ENCODE peak calls at places on chromosomes 7 and 10, in four cellular contexts. W is K562, N is HepG2, H is HCT116. Z is an unnamed sample.

GRCh38 chr7:29485376-29486190 is 78.1 kb upstream of the PRR15 start:
- DNase-seq in W (no peak), N (peak; percentile 77), H (no peak), Z (no peak)

GRCh38 chr7:13952921-13953320 is 36.5 kb downstream of the ETV1 start:
- DNase-seq in N (no peak), H (no peak), W (no peak), Z (no peak)

GRCh38 chr10:69953851-69954250 is 98.8 kb upstream of the MACROH2A2 start:
- DNase-seq in W (no peak), N (no peak), H (no peak), Z (no peak)

GRCh38 chr7:13879994-13880686 is 109.3 kb downstream of the ETV1 start:
- DNase-seq in H (peak; percentile 40), N (no peak), W (no peak), Z (no peak)

GRCh38 chr7:40986351-40986873 is 716.5 kb downstream of the INHBA start:
- DNase-seq in N (no peak), H (no peak), W (no peak), Z (no peak)

GRCh38 chr10:23345861-23346260 is 1.3 kb upstream of the C10orf67 start:
- DNase-seq in H (no peak), W (no peak), N (peak; percentile 94), Z (no peak)

GRCh38 chr7:151818674-151819519 is 58.0 kb downstream of the PRKAG2 start:
- DNase-seq in H (no peak), W (no peak), N (no peak), Z (no peak)

GRCh38 chr10:113524539-113525490 is 28.0 kb upstream of the HABP2 start:
- DNase-seq in W (no peak), N (no peak), H (no peak), Z (no peak)

GRCh38 chr7:110601710-110602109 is 489.2 kb upstream of the LRRN3 start:
- DNase-seq in W (no peak), N (no peak), H (no peak), Z (no peak)

GRCh38 chr10:112678581-112678980 is 231.6 kb downstream of the VTI1A start:
- DNase-seq in H (no peak), N (peak; percentile 94), W (no peak), Z (no peak)

GRCh38 chr10:127983701-127984100 is 76.8 kb downstream of the PTPRE start:
- DNase-seq in N (no peak), H (no peak), W (no peak), Z (peak; percentile 38)

GRCh38 chr7:12315049-12315448 is 88.6 kb downstream of the VWDE start:
- DNase-seq in N (no peak), W (no peak), H (no peak), Z (peak; percentile 29)

GRCh38 chr10:48465860-48466521 is 138.9 kb downstream of the ARHGAP22 start:
- DNase-seq in W (no peak), N (no peak), H (no peak), Z (no peak)

GRCh38 chr10:91643700-91644099 is 10.8 kb upstream of the PPP1R3C start:
- DNase-seq in W (no peak), N (peak; percentile 24), H (no peak), Z (peak; percentile 18)

GRCh38 chr7:128855559-128855958 is 7.1 kb upstream of the ATP6V1F start:
- DNase-seq in H (no peak), N (no peak), W (no peak), Z (no peak)

GRCh38 chr10:4686644-4686996 is 139.4 kb upstream of the AKR1E2 start:
- DNase-seq in N (peak; percentile 39), H (peak; percentile 94), W (no peak), Z (no peak)

GRCh38 chr10:90447836-90448235 is 410.0 kb downstream of the HTR7 start:
- DNase-seq in H (no peak), W (no peak), N (no peak), Z (no peak)

GRCh38 chr10:31426425-31426824 is 107.4 kb downstream of the ZEB1 start:
- DNase-seq in H (no peak), N (no peak), W (no peak), Z (no peak)

GRCh38 chr10:13563481-13564445 is 23.0 kb upstream of the PRPF18 start:
- DNase-seq in N (no peak), W (no peak), H (no peak), Z (no peak)

GRCh38 chr7:45003789-45004188 is 3.8 kb downstream of the CCM2 start:
- DNase-seq in H (no peak), N (no peak), W (no peak), Z (no peak)

GRCh38 chr10:38025283-38025682 is 14.8 kb downstream of the ZNF33A start:
- DNase-seq in N (no peak), H (no peak), W (no peak), Z (no peak)

GRCh38 chr10:127945335-127945734 is 38.4 kb downstream of the PTPRE start:
- DNase-seq in W (no peak), N (no peak), H (peak; percentile 74), Z (no peak)

GRCh38 chr10:77889277-77889903 is 37.2 kb downstream of the DLG5 start:
- DNase-seq in W (peak; percentile 52), H (peak; percentile 80), N (peak; percentile 93), Z (no peak)

GRCh38 chr10:86960003-86960862 is 1.8 kb downstream of the SNCG start:
- DNase-seq in H (peak; percentile 64), W (peak; percentile 85), N (peak; percentile 68), Z (peak; percentile 48)

GRCh38 chr10:60778978-60779668 is 845 bp downstream of the CDK1 start:
- DNase-seq in H (no peak), W (no peak), N (no peak), Z (no peak)

GRCh38 chr7:151836191-151836926 is 40.6 kb downstream of the PRKAG2 start:
- DNase-seq in H (no peak), W (no peak), N (no peak), Z (no peak)

GRCh38 chr7:32587431-32587948 is 92.2 kb downstream of the AVL9 start:
- DNase-seq in W (no peak), H (no peak), N (peak; percentile 76), Z (no peak)

GRCh38 chr7:69060516-69060915 is 537.8 kb upstream of the AUTS2 start:
- DNase-seq in W (no peak), H (no peak), N (no peak), Z (no peak)

GRCh38 chr10:92697663-92698511 is 8.1 kb downstream of the HHEX start:
- DNase-seq in N (peak; percentile 98), W (no peak), H (no peak), Z (no peak)

GRCh38 chr7:99733003-99733402 is 2.0 kb downstream of the CYP3A7 start:
- DNase-seq in N (peak; percentile 28), H (no peak), W (no peak), Z (no peak)

GRCh38 chr7:2158331-2159175 is 74.2 kb downstream of the MAD1L1 start:
- DNase-seq in H (no peak), W (no peak), N (no peak), Z (no peak)

GRCh38 chr7:27254625-27255024 is 12.0 kb downstream of the EVX1 start:
- DNase-seq in N (no peak), H (no peak), W (no peak), Z (no peak)

GRCh38 chr10:119503821-119504220 is 38.7 kb downstream of the RGS10 start:
- DNase-seq in H (no peak), N (no peak), W (no peak), Z (no peak)

GRCh38 chr10:119502618-119503155 is 39.8 kb downstream of the RGS10 start:
- DNase-seq in H (no peak), W (no peak), N (no peak), Z (no peak)

GRCh38 chr10:119500796-119501195 is 41.7 kb downstream of the RGS10 start:
- DNase-seq in H (no peak), N (no peak), W (no peak), Z (no peak)

GRCh38 chr10:119501690-119502089 is 40.8 kb downstream of the RGS10 start:
- DNase-seq in N (no peak), H (no peak), W (no peak), Z (no peak)

DNA sequence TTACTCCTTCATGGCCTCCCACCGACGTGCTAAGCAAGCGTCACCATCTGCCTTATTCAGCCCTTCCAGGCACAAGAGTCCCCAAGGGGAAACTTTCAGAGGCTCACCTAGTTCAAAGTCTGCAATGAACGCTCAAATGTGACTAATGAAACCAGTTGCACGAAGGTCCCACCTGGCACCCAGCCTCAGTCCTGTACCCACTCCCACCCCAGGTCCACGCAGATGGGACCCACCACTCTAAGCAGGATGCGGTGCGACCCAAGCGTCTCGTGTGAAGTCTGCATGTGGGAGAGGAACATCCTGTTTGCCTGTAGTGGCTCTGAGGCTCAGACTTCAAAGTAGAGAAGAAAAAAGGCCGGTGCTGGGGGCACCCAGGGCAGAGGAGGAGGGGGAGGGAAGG is 40.3 kb downstream of the RGS10 start:
- DNase-seq in N (no peak), W (no peak), H (no peak), Z (no peak)
- TF ChIP-seq POLR2AphosphoS5 in N (no peak), W (no peak), H (no peak), Z (no peak)

GRCh38 chr10:119686465-119687191 is 35.4 kb downstream of the BAG3 start:
- DNase-seq in H (peak; percentile 75), N (peak; percentile 70), W (peak; percentile 61), Z (peak; percentile 84)
- H3K27ac ChIP-seq in H (no peak overlapping the region), N (no peak overlapping the region), W (no peak overlapping the region), Z (peak overlapping the region; percentile 45)

DNA sequence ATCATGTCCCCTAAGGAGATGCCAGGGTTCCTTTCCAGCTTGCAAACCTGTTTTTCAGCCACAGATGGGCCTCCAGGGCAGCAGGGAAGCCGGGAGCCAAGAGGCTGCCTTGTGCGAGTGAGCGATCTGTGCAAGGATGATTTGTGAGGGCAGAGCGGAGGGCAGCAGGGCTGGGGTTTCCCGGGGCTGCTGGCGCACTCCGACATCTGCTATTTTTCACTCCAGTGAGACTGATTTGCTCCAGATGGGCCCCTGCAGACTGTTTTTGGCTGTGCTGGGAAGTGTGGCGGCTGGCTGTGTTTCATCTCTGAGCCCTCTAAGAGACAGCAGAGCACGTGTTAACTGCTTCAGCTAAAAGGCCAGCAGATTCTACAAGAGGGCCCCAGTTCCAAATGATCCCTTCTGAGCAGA is 466.2 kb downstream of the TYW1 start:
- DNase-seq in W (no peak), H (no peak), N (no peak), Z (peak; percentile 48)
- TF ChIP-seq POLR2AphosphoS5 in W (no peak), H (no peak), N (no peak), Z (peak; percentile 49)

GRCh38 chr7:84194484-84195260 is at the start of gene SEMA3A:
- DNase-seq in H (peak; percentile 48), N (peak; percentile 8), W (no peak), Z (no peak)

GRCh38 chr7:84193787-84194186 is 802 bp downstream of the SEMA3A start:
- DNase-seq in N (no peak), W (no peak), H (no peak), Z (no peak)

GRCh38 chr7:84191842-84192241 is 2.7 kb downstream of the SEMA3A start:
- DNase-seq in H (no peak), W (no peak), N (no peak), Z (no peak)

GRCh38 chr7:84196007-84196551 is 1.5 kb upstream of the SEMA3A start:
- DNase-seq in H (no peak), N (no peak), W (no peak), Z (no peak)

GRCh38 chr7:84195295-84196006 is 862 bp upstream of the SEMA3A start:
- DNase-seq in H (no peak), N (no peak), W (no peak), Z (no peak)
- H3K27ac ChIP-seq in H (peak overlapping the region; percentile 43), N (no peak overlapping the region), W (no peak overlapping the region), Z (peak overlapping the region; percentile 36)